ENCODE peak calls at places on chromosomes 5 and 9, in ten cellular contexts. M, D, H, Q, K, S, A, L, Y and W are unnamed samples.

GRCh38 chr9:75282047-75282446 is 193.7 kb downstream of the OSTF1 start:
- DNase-seq in M (no peak), D (no peak), H (no peak), Q (no peak), K (no peak), S (no peak), A (no peak), L (no peak), Y (no peak), W (no peak)

GRCh38 chr5:149857499-149857898 is 87.1 kb downstream of the PDE6A start:
- DNase-seq in M (no peak), D (peak; percentile 68), H (peak; percentile 15), Q (no peak), K (no peak), S (no peak), A (no peak), L (no peak), Y (no peak), W (no peak)

GRCh38 chr5:100772011-100772410 is 131.1 kb downstream of the ST8SIA4 start:
- DNase-seq in M (no peak), D (no peak), H (no peak), Q (no peak), K (no peak), S (no peak), A (no peak), L (no peak), Y (peak; percentile 69), W (no peak)

GRCh38 chr9:92066131-92066530 is 49.1 kb downstream of the SPTLC1 start:
- DNase-seq in M (no peak), D (peak; percentile 82), H (no peak), Q (no peak), K (no peak), S (no peak), A (no peak), L (no peak), Y (no peak), W (no peak)

GRCh38 chr5:19564036-19564435 is 424.0 kb downstream of the CDH18 start:
- DNase-seq in M (no peak), D (no peak), H (no peak), Q (no peak), K (no peak), S (no peak), A (no peak), L (no peak), Y (peak; percentile 92), W (no peak)

GRCh38 chr9:133671371-133671770 is 35.2 kb downstream of the DBH start:
- DNase-seq in M (no peak), D (no peak), H (no peak), Q (no peak), K (no peak), S (no peak), A (no peak), L (no peak), Y (no peak), W (no peak)

GRCh38 chr5:168798065-168799023 is 219.2 kb upstream of the PANK3 start:
- DNase-seq in M (no peak), D (no peak), H (no peak), Q (no peak), K (no peak), S (peak; percentile 15), A (no peak), L (no peak), Y (no peak), W (no peak)

GRCh38 chr5:95823241-95823737 is 763 bp upstream of the GLRX start:
- DNase-seq in M (no peak), D (no peak), H (no peak), Q (no peak), K (no peak), S (peak; percentile 31), A (peak; percentile 33), L (no peak), Y (no peak), W (no peak)

GRCh38 chr9:127721391-127721821 is 5.5 kb downstream of the TTC16 start:
- DNase-seq in M (no peak), D (no peak), H (no peak), Q (no peak), K (no peak), S (no peak), A (no peak), L (no peak), Y (peak; percentile 77), W (no peak)

GRCh38 chr9:23322392-23322791 is 503.6 kb downstream of the ELAVL2 start:
- DNase-seq in M (no peak), D (no peak), H (no peak), Q (peak; percentile 6), K (no peak), S (no peak), A (peak; percentile 3), L (peak; percentile 6), Y (no peak), W (no peak)

GRCh38 chr5:63127054-63127453 is 548.4 kb downstream of the LRRC70 start:
- DNase-seq in M (no peak), D (peak; percentile 57), H (no peak), Q (peak; percentile 24), K (no peak), S (no peak), A (no peak), L (no peak), Y (no peak), W (no peak)

GRCh38 chr5:179325296-179326031 is 19.8 kb downstream of the ADAMTS2 start:
- DNase-seq in M (no peak), D (no peak), H (no peak), Q (no peak), K (no peak), S (no peak), A (no peak), L (no peak), Y (no peak), W (no peak)

GRCh38 chr5:65307088-65307487 is 174.6 kb downstream of the ADAMTS6 start:
- DNase-seq in M (no peak), D (peak; percentile 41), H (no peak), Q (no peak), K (no peak), S (no peak), A (no peak), L (no peak), Y (no peak), W (no peak)

GRCh38 chr9:111601237-111602018 is 2.0 kb upstream of the PTGR1 start:
- DNase-seq in M (no peak), D (peak; percentile 56), H (no peak), Q (peak; percentile 38), K (no peak), S (no peak), A (no peak), L (no peak), Y (no peak), W (no peak)

GRCh38 chr5:131609774-131610173 is 25.3 kb downstream of the RAPGEF6 start:
- DNase-seq in M (no peak), D (peak; percentile 44), H (no peak), Q (no peak), K (no peak), S (no peak), A (no peak), L (no peak), Y (no peak), W (no peak)

GRCh38 chr9:15306068-15306756 is 804 bp downstream of the TTC39B start:
- DNase-seq in M (peak; percentile 96), D (peak; percentile 63), H (peak; percentile 16), Q (peak; percentile 84), K (no peak), S (peak; percentile 41), A (no peak), L (peak; percentile 45), Y (peak; percentile 38), W (peak; percentile 50)

GRCh38 chr9:135217836-135218235 is 130.4 kb downstream of the OLFM1 start:
- DNase-seq in M (no peak), D (no peak), H (no peak), Q (no peak), K (no peak), S (no peak), A (no peak), L (no peak), Y (no peak), W (no peak)

GRCh38 chr9:120592210-120592609 is 12.2 kb upstream of the CDK5RAP2 start:
- DNase-seq in M (no peak), D (no peak), H (no peak), Q (no peak), K (no peak), S (no peak), A (no peak), L (no peak), Y (no peak), W (no peak)

GRCh38 chr9:69145148-69145547 is 28.9 kb upstream of the TJP2 start:
- DNase-seq in M (no peak), D (no peak), H (no peak), Q (no peak), K (no peak), S (no peak), A (no peak), L (peak; percentile 25), Y (no peak), W (no peak)

GRCh38 chr5:124661317-124662141 is 84.9 kb downstream of the ZNF608 start:
- DNase-seq in M (peak; percentile 73), D (peak; percentile 88), H (no peak), Q (peak; percentile 98), K (no peak), S (no peak), A (no peak), L (peak; percentile 58), Y (peak; percentile 83), W (peak; percentile 87)

GRCh38 chr5:151078490-151079262 is 2.2 kb downstream of the TNIP1 start:
- DNase-seq in M (no peak), D (no peak), H (no peak), Q (no peak), K (no peak), S (no peak), A (peak; percentile 42), L (no peak), Y (no peak), W (no peak)

GRCh38 chr9:136189394-136190236 is 15.3 kb downstream of the LHX3 start:
- DNase-seq in M (no peak), D (no peak), H (no peak), Q (no peak), K (no peak), S (no peak), A (no peak), L (peak; percentile 56), Y (peak; percentile 48), W (no peak)

GRCh38 chr5:121378559-121379359 is 472.9 kb upstream of the FTMT start:
- DNase-seq in M (no peak), D (no peak), H (no peak), Q (peak; percentile 69), K (no peak), S (no peak), A (no peak), L (no peak), Y (no peak), W (no peak)

GRCh38 chr9:72984150-72984947 is 31.5 kb upstream of the ALDH1A1 start:
- DNase-seq in M (no peak), D (no peak), H (no peak), Q (no peak), K (no peak), S (no peak), A (no peak), L (no peak), Y (no peak), W (no peak)

GRCh38 chr9:135869916-135870315 is 37.4 kb downstream of the CAMSAP1 start:
- DNase-seq in M (no peak), D (no peak), H (no peak), Q (no peak), K (no peak), S (no peak), A (no peak), L (no peak), Y (no peak), W (no peak)

GRCh38 chr5:157172408-157172807 is 6.3 kb upstream of the GARIN3 start:
- DNase-seq in M (no peak), D (no peak), H (no peak), Q (peak; percentile 2), K (peak; percentile 46), S (peak; percentile 39), A (peak; percentile 67), L (no peak), Y (no peak), W (no peak)

GRCh38 chr9:116342941-116343340 is 189.3 kb downstream of the PAPPA start:
- DNase-seq in M (no peak), D (no peak), H (no peak), Q (no peak), K (no peak), S (no peak), A (no peak), L (no peak), Y (no peak), W (no peak)

GRCh38 chr5:119076080-119076479 is 5.2 kb downstream of the DMXL1 start:
- DNase-seq in M (no peak), D (no peak), H (no peak), Q (no peak), K (no peak), S (no peak), A (no peak), L (no peak), Y (no peak), W (no peak)